ENCODE peak calls at places on chromosomes 4 and X, in seven cellular contexts. S is keratinocyte, W is GM23248, A is mesenchymal stem cell, C is neuronal stem cell, R is aorta, N is tibial nerve. P is an unnamed sample. For H3K27me3, the result is how much of the 10 kb centered on the place peaks cover.

GRCh38 chrX:47145408-47146120 is 543 bp downstream of the RBM10 start:
- DNase-seq in N (no peak), W (peak), R (no peak), A (no peak), C (no peak), S (no peak), P (no peak)

GRCh38 chr4:128006592-128006991 is 41.4 kb downstream of the ABHD18 start:
- DNase-seq in C (no peak), W (peak), S (no peak), A (peak), N (no peak), R (no peak), P (peak)

GRCh38 chr4:20354120-20354519 is 102.4 kb downstream of the SLIT2 start:
- DNase-seq in N (no peak), A (no peak), R (no peak), S (no peak), C (peak), W (no peak), P (no peak)

GRCh38 chrX:7120578-7121219 is 26.8 kb upstream of the STS start:
- DNase-seq in R (no peak), S (no peak), C (no peak), A (peak), N (no peak), W (peak), P (no peak)

GRCh38 chr4:159503243-159503642 is 400.4 kb downstream of the RAPGEF2 start:
- DNase-seq in A (no peak), N (no peak), R (no peak), W (no peak), S (no peak), C (peak), P (no peak)

GRCh38 chrX:120282697-120283096 is 28.6 kb downstream of the TMEM255A start:
- DNase-seq in S (no peak), A (no peak), R (no peak), C (no peak), N (no peak), W (no peak), P (no peak)

GRCh38 chr4:165440415-165440882 is 61.6 kb downstream of the CPE start:
- DNase-seq in A (peak), S (no peak), C (no peak), R (no peak), W (peak), N (no peak), P (peak)

GRCh38 chr4:86036729-86037128 is 323.1 kb downstream of the MAPK10 start:
- DNase-seq in S (no peak), C (no peak), N (no peak), W (no peak), R (no peak), A (peak), P (peak)

GRCh38 chr4:11495818-11496217 is 67.1 kb upstream of the HS3ST1 start:
- DNase-seq in S (no peak), A (no peak), R (no peak), N (no peak), W (no peak), C (no peak), P (no peak)

GRCh38 chr4:65063601-65064000 is 606.7 kb downstream of the EPHA5 start:
- DNase-seq in S (no peak), C (no peak), A (no peak), R (no peak), W (no peak), N (no peak), P (no peak)

GRCh38 chr4:105895324-105895608 is at the start of gene NPNT:
- DNase-seq in S (no peak), A (peak), W (no peak), N (no peak), R (peak), C (no peak), P (no peak)
- H3K27ac ChIP-seq in S (no peak), A (no peak), W (no peak), N (peak), R (peak), C (no peak), P (no peak)

DNA sequence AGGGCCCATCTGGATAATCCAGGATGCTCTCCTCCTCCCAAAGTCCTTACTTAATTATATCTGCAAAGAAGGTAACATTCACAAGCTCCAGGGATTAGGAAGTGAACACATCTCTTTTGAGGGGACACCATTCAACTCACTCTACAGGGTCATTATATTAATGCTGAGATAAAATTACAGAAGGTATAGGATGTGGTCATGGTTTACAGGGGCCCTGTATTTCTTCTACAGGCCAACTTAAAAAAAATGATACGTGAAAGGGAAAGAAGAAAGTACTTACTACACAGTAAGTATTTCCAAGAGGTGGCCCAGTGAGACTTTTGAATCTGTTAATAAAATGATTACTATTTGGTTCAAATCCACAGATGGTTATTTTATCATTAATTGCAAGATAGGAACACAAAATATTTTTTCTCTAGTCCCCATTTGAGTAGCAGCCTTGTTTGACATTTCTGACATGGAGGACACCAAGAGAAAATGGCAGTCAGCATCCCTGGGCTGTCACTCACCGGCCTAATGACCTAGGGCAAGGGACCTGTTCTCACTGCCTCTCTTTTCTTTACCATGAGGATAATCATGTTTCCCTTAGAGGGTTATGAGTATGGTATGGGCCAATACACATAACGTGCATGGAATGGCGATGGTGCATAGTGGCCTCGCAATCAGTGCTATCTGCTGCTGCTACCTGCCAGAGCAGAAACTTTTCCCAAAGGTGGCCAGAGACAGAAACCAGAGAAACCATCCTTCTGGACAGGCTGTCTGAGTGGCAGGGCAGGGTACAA is 140.5 kb downstream of the PTTG2 start:
- DNase-seq in W (peak), S (no peak), C (no peak), A (no peak), N (no peak), R (no peak), P (no peak)
- H3K4me3 ChIP-seq in W (no peak), S (no peak), C (no peak), A (no peak), N (no peak), R (no peak), P (no peak)

GRCh38 chr4:155408796-155409195 is 32.0 kb upstream of the MAP9 start:
- DNase-seq in N (no peak), R (no peak), S (no peak), C (no peak), W (no peak), A (no peak), P (no peak)

GRCh38 chr4:155415662-155416061 is 38.9 kb upstream of the MAP9 start:
- DNase-seq in S (no peak), N (no peak), W (no peak), A (no peak), R (no peak), C (no peak), P (no peak)

GRCh38 chr4:155411546-155411945 is 34.8 kb upstream of the MAP9 start:
- DNase-seq in S (no peak), C (no peak), A (no peak), N (no peak), W (no peak), R (no peak), P (no peak)

GRCh38 chr4:155419266-155419665 is 42.5 kb upstream of the MAP9 start:
- DNase-seq in S (no peak), N (no peak), A (peak), C (no peak), R (no peak), W (peak), P (peak)

DNA sequence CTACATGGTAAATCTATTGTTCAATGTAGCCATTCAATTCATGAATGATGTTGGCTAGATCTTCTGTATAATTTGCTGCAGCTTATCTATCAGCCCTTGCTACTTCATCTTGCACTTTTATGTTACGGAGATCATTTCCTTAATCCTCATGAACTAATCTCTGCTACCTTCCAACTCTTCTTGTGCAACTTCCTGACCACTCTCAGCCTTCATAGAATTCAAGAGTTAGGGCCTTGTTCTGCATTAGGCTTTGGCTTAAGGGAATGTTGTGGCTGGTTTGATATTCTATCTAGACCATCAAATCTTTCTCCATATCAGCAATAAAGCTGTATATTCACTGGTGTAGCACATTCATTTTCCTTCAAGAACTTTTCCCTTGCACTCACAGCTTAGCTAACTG is 36.7 kb upstream of the MAP9 start:
- DNase-seq in A (no peak), R (no peak), W (no peak), N (no peak), S (no peak), C (no peak), P (no peak)
- H3K27me3 ChIP-seq in A (under half), R (under half), W (under half), N (under half), S (under half), C (under half), P (under half)

GRCh38 chr4:76753814-76754213 is 144.1 kb downstream of the SOWAHB start:
- DNase-seq in A (peak), N (no peak), R (no peak), C (no peak), S (no peak), W (peak), P (peak)
- H3K27ac ChIP-seq in A (peak), N (peak), R (peak), C (no peak), S (no peak), W (peak), P (peak)

GRCh38 chr4:6471303-6472007 is 959 bp downstream of the PPP2R2C start:
- DNase-seq in N (no peak), A (peak), S (no peak), C (no peak), W (no peak), R (no peak), P (no peak)
- H3K4me3 ChIP-seq in N (peak), A (no peak), S (peak), C (peak), W (peak), R (peak), P (no peak)

P was measured in brain microvascular endothelial cell.